ENCODE peak calls at places on chromosomes 3 and 15, in eight cellular contexts. Y is naive thymus-derived CD8-positive, alpha-beta T cell; W is AG04450; E is COR-L47; A is colonic mucosa; U is stimulated activated CD8-positive, alpha-beta memory T cell treated with anti-CD3 and anti-CD28 coated beads, Interleukin-7, amount 100 ng/mL, for 1 hour; T is activated naive CD4-positive, alpha-beta T cell treated with anti-CD3 and anti-CD28 coated beads for 36 hours; K is H4. R is an unnamed sample.

GRCh38 chr3:134998855-134999254 is 203.8 kb downstream of the EPHB1 start:
- DNase-seq in Y (no peak), W (no peak), E (no peak), A (no peak), U (no peak), T (no peak), K (no peak), R (no peak)

GRCh38 chr15:43789409-43789808 is 2.7 kb upstream of the SERF2 start:
- DNase-seq in Y (no peak), W (no peak), E (no peak), A (no peak), U (no peak), T (no peak), K (no peak), R (no peak)

GRCh38 chr15:81268881-81269601 is 54.9 kb downstream of the STARD5 start:
- DNase-seq in Y (peak), W (no peak), E (no peak), A (no peak), U (no peak), T (no peak), K (no peak), R (peak)

GRCh38 chr3:45056608-45057301 is 30.7 kb downstream of the CLEC3B start:
- DNase-seq in Y (no peak), W (no peak), E (no peak), A (no peak), U (no peak), T (no peak), K (no peak), R (no peak)

GRCh38 chr15:75531041-75531450 is 48.1 kb downstream of the PTPN9 start:
- DNase-seq in Y (no peak), W (no peak), E (no peak), A (peak), U (no peak), T (no peak), K (no peak), R (no peak)

GRCh38 chr3:131401978-131402377 is 20.4 kb downstream of the NUDT16 start:
- DNase-seq in Y (no peak), W (no peak), E (no peak), A (no peak), U (no peak), T (no peak), K (no peak), R (no peak)

GRCh38 chr3:161423911-161424522 is 52.7 kb upstream of the SPTSSB start:
- DNase-seq in Y (no peak), W (no peak), E (peak), A (no peak), U (no peak), T (no peak), K (peak), R (no peak)

GRCh38 chr3:39281533-39281932 is 1.7 kb upstream of the CX3CR1 start:
- DNase-seq in Y (no peak), W (no peak), E (no peak), A (no peak), U (no peak), T (no peak), K (no peak), R (no peak)

GRCh38 chr15:84775867-84776449 is 27.6 kb downstream of the ZNF592 start:
- DNase-seq in Y (no peak), W (no peak), E (no peak), A (no peak), U (no peak), T (no peak), K (no peak), R (no peak)

GRCh38 chr3:122260206-122260605 is 64.8 kb upstream of the CSTA start:
- DNase-seq in Y (no peak), W (no peak), E (no peak), A (no peak), U (no peak), T (no peak), K (no peak), R (no peak)

GRCh38 chr3:38347421-38348200 is 1.0 kb downstream of the XYLB start:
- DNase-seq in Y (no peak), W (no peak), E (no peak), A (peak), U (no peak), T (no peak), K (no peak), R (no peak)

GRCh38 chr15:84598993-84599392 is 1.8 kb upstream of the ZSCAN2 start:
- DNase-seq in Y (no peak), W (peak), E (peak), A (no peak), U (no peak), T (peak), K (peak), R (peak)

GRCh38 chr3:23312866-23313265 is 109.7 kb downstream of the UBE2E2 start:
- DNase-seq in Y (no peak), W (no peak), E (no peak), A (no peak), U (no peak), T (no peak), K (no peak), R (no peak)

GRCh38 chr15:92014461-92015030 is 161.0 kb downstream of the SLCO3A1 start:
- DNase-seq in Y (no peak), W (no peak), E (no peak), A (no peak), U (no peak), T (no peak), K (no peak), R (no peak)

GRCh38 chr3:151879684-151880282 is 6.3 kb downstream of the SUCNR1 start:
- DNase-seq in Y (no peak), W (no peak), E (no peak), A (no peak), U (no peak), T (no peak), K (no peak), R (no peak)

GRCh38 chr3:123876858-123877257 is 7.3 kb downstream of the MYLK start:
- DNase-seq in Y (no peak), W (no peak), E (peak), A (no peak), U (no peak), T (no peak), K (no peak), R (no peak)

GRCh38 chr15:78133801-78134200 is 2.6 kb upstream of the CIB2 start:
- DNase-seq in Y (no peak), W (no peak), E (no peak), A (no peak), U (no peak), T (no peak), K (no peak), R (no peak)

GRCh38 chr15:34501131-34501530 is 63.5 kb upstream of the GOLGA8A start:
- DNase-seq in Y (no peak), W (no peak), E (no peak), A (no peak), U (no peak), T (no peak), K (no peak), R (no peak)

GRCh38 chr3:30620402-30621360 is 14.3 kb downstream of the TGFBR2 start:
- DNase-seq in Y (no peak), W (no peak), E (no peak), A (no peak), U (no peak), T (peak), K (no peak), R (peak)

GRCh38 chr3:51931756-51932155 is 9.9 kb downstream of the RRP9 start:
- DNase-seq in Y (no peak), W (no peak), E (no peak), A (no peak), U (no peak), T (no peak), K (no peak), R (no peak)

GRCh38 chr3:57572096-57572495 is 16.0 kb downstream of the PDE12 start:
- DNase-seq in Y (no peak), W (no peak), E (no peak), A (no peak), U (no peak), T (no peak), K (no peak), R (no peak)

GRCh38 chr3:89098964-89099585 is 8.3 kb upstream of the EPHA3 start:
- DNase-seq in Y (no peak), W (peak), E (peak), A (peak), U (no peak), T (peak), K (peak), R (peak)

GRCh38 chr3:197600796-197601565 is 45.2 kb upstream of the BDH1 start:
- DNase-seq in Y (no peak), W (no peak), E (no peak), A (no peak), U (no peak), T (no peak), K (no peak), R (peak)

GRCh38 chr15:43390723-43391122 is 19.8 kb downstream of the TUBGCP4 start:
- DNase-seq in Y (no peak), W (no peak), E (no peak), A (no peak), U (no peak), T (no peak), K (peak), R (no peak)

GRCh38 chr3:42351221-42351620 is 59.2 kb downstream of the LYZL4 start:
- DNase-seq in Y (no peak), W (no peak), E (no peak), A (no peak), U (no peak), T (no peak), K (no peak), R (no peak)

GRCh38 chr3:159732172-159733111 is 256.2 kb upstream of the IL12A start:
- DNase-seq in Y (no peak), W (peak), E (no peak), A (no peak), U (no peak), T (no peak), K (peak), R (no peak)

GRCh38 chr3:141900343-141900742 is 23.9 kb downstream of the ATP1B3 start:
- DNase-seq in Y (no peak), W (no peak), E (no peak), A (no peak), U (no peak), T (no peak), K (no peak), R (no peak)

GRCh38 chr15:52076889-52077781 is 35.4 kb downstream of the BCL2L10 start:
- DNase-seq in Y (no peak), W (no peak), E (no peak), A (peak), U (no peak), T (peak), K (no peak), R (no peak)

GRCh38 chr15:71465109-71465508 is 345.2 kb upstream of the NR2E3 start:
- DNase-seq in Y (no peak), W (no peak), E (no peak), A (no peak), U (no peak), T (no peak), K (no peak), R (no peak)

GRCh38 chr3:39577541-39577940 is 110.1 kb downstream of the MOBP start:
- DNase-seq in Y (no peak), W (no peak), E (no peak), A (no peak), U (no peak), T (no peak), K (no peak), R (no peak)

GRCh38 chr15:90750186-90750585 is 33.0 kb downstream of the BLM start:
- DNase-seq in Y (no peak), W (no peak), E (no peak), A (no peak), U (no peak), T (peak), K (peak), R (peak)

GRCh38 chr3:39323454-39323853 is 6.1 kb upstream of the CCR8 start:
- DNase-seq in Y (no peak), W (no peak), E (no peak), A (no peak), U (no peak), T (no peak), K (no peak), R (no peak)

GRCh38 chr3:50316657-50317242 is 5.8 kb downstream of the HYAL2 start:
- DNase-seq in Y (peak), W (no peak), E (peak), A (peak), U (peak), T (no peak), K (peak), R (peak)

GRCh38 chr15:99433026-99433756 is 132.6 kb upstream of the MEF2A start:
- DNase-seq in Y (no peak), W (no peak), E (no peak), A (peak), U (no peak), T (no peak), K (no peak), R (no peak)

GRCh38 chr3:71006810-71007785 is 576.4 kb downstream of the FOXP1 start:
- DNase-seq in Y (no peak), W (no peak), E (no peak), A (no peak), U (no peak), T (no peak), K (peak), R (no peak)

GRCh38 chr15:72690938-72691337 is 4.9 kb downstream of the BBS4 start:
- DNase-seq in Y (no peak), W (no peak), E (no peak), A (no peak), U (no peak), T (no peak), K (no peak), R (no peak)

GRCh38 chr3:12856626-12857025 is 15.3 kb upstream of the RPL32 start:
- DNase-seq in Y (no peak), W (no peak), E (no peak), A (no peak), U (no peak), T (no peak), K (no peak), R (no peak)